ENCODE peak calls at places on chromosomes 3 and 15, in eight cellular contexts. J is H9, E is T-cell, K is naive B cell, V is NCI-H1048, G is pancreas, P is mammary epithelial cell, F is A673. S is an unnamed sample.

GRCh38 chr3:146164951-146165350 is 4.0 kb upstream of the PLOD2 start:
- DNase-seq in K (no peak), E (no peak), P (no peak), F (no peak), J (no peak), G (no peak), V (no peak), S (no peak)

GRCh38 chr15:97692317-97693015 is 268.0 kb upstream of the ARRDC4 start:
- DNase-seq in E (no peak), V (no peak), J (no peak), P (no peak), G (no peak), F (peak; percentile 58), K (no peak), S (no peak)

GRCh38 chr3:105526349-105527111 is 159.8 kb downstream of the ALCAM start:
- DNase-seq in F (no peak), J (no peak), E (no peak), G (no peak), P (peak; percentile 39), V (peak; percentile 60), K (no peak), S (no peak)

GRCh38 chr3:106014518-106014917 is 145.7 kb upstream of the CBLB start:
- DNase-seq in V (no peak), P (no peak), F (no peak), E (no peak), K (no peak), G (no peak), J (no peak), S (no peak)

GRCh38 chr3:52325686-52326085 is 9.6 kb downstream of the DNAH1 start:
- DNase-seq in F (no peak), E (no peak), G (no peak), K (no peak), P (no peak), V (no peak), J (no peak), S (no peak)

GRCh38 chr3:64011685-64012084 is 11.6 kb downstream of the PSMD6 start:
- DNase-seq in F (no peak), K (no peak), G (peak; percentile 74), J (no peak), P (peak; percentile 64), V (no peak), E (no peak), S (peak; percentile 12)

GRCh38 chr3:18012464-18012863 is 270.0 kb upstream of the TBC1D5 start:
- DNase-seq in K (no peak), V (no peak), F (no peak), J (no peak), G (no peak), P (no peak), E (no peak), S (no peak)

GRCh38 chr3:162134571-162134970 is 638.0 kb downstream of the OTOL1 start:
- DNase-seq in K (no peak), V (no peak), P (no peak), J (no peak), F (no peak), E (no peak), G (no peak), S (no peak)

GRCh38 chr3:40925228-40925627 is 274.1 kb upstream of the CTNNB1 start:
- DNase-seq in F (no peak), K (no peak), E (no peak), J (no peak), P (no peak), G (no peak), V (no peak), S (no peak)

GRCh38 chr3:43765417-43766030 is 74.8 kb downstream of the ABHD5 start:
- DNase-seq in G (no peak), F (no peak), E (no peak), V (no peak), K (no peak), J (no peak), P (no peak), S (no peak)

GRCh38 chr3:62582495-62583172 is 209.3 kb upstream of the FEZF2 start:
- DNase-seq in P (no peak), G (no peak), K (no peak), J (no peak), E (no peak), F (no peak), V (no peak), S (no peak)

GRCh38 chr3:56086355-56086754 is 381.9 kb downstream of the ERC2 start:
- DNase-seq in P (no peak), E (no peak), G (no peak), V (no peak), J (no peak), K (no peak), F (no peak), S (peak; percentile 16)

GRCh38 chr15:89479173-89479572 is 17.2 kb downstream of the RHCG start:
- DNase-seq in G (no peak), K (no peak), F (no peak), P (no peak), E (no peak), J (no peak), V (no peak), S (no peak)

GRCh38 chr3:183410280-183410679 is 18.1 kb downstream of the MCF2L2 start:
- DNase-seq in V (no peak), P (no peak), E (no peak), J (no peak), G (no peak), F (no peak), K (no peak), S (no peak)

GRCh38 chr3:150421256-150421655 is 13.2 kb downstream of the TSC22D2 start:
- DNase-seq in F (no peak), E (no peak), G (no peak), J (no peak), K (no peak), V (no peak), P (no peak), S (no peak)

GRCh38 chr3:29764603-29765254 is 483.9 kb downstream of the RBMS3 start:
- DNase-seq in K (no peak), J (no peak), G (no peak), E (no peak), P (peak; percentile 70), V (peak; percentile 58), F (peak; percentile 92), S (peak; percentile 79)

GRCh38 chr15:37425541-37425940 is 325.2 kb upstream of the MEIS2 start:
- DNase-seq in E (no peak), P (peak; percentile 8), G (no peak), F (no peak), J (no peak), V (no peak), K (no peak), S (no peak)

GRCh38 chr3:85592256-85592655 is 633.5 kb downstream of the CADM2 start:
- DNase-seq in G (no peak), K (no peak), V (no peak), F (no peak), E (no peak), P (no peak), J (no peak), S (no peak)

GRCh38 chr3:64267774-64268604 is 42.7 kb upstream of the PRICKLE2 start:
- DNase-seq in V (no peak), K (no peak), G (no peak), E (no peak), J (peak; percentile 78), P (peak; percentile 76), F (no peak), S (no peak)

GRCh38 chr3:41267975-41268640 is 68.8 kb downstream of the CTNNB1 start:
- DNase-seq in J (no peak), P (peak; percentile 95), V (no peak), E (no peak), K (no peak), F (no peak), G (no peak), S (peak; percentile 82)

GRCh38 chr3:124260206-124260915 is 268.4 kb upstream of the ROPN1 start:
- DNase-seq in K (no peak), E (no peak), V (no peak), G (peak; percentile 17), P (peak; percentile 72), F (peak; percentile 48), J (no peak), S (no peak)

GRCh38 chr3:195071011-195071728 is 199.8 kb downstream of the XXYLT1 start:
- DNase-seq in V (no peak), G (no peak), P (no peak), J (no peak), E (no peak), K (no peak), F (no peak), S (no peak)

GRCh38 chr3:187430576-187430975 is 62.4 kb downstream of the RTP4 start:
- DNase-seq in E (no peak), P (no peak), J (no peak), V (no peak), K (no peak), F (no peak), G (no peak), S (no peak)

GRCh38 chr3:165256554-165256953 is 60.4 kb upstream of the SLITRK3 start:
- DNase-seq in V (no peak), G (no peak), K (no peak), E (no peak), P (no peak), J (no peak), F (peak; percentile 22), S (no peak)